ENCODE peak calls at places on chromosomes 4 and X, in four cellular contexts. X is adipocyte, M is hypothalamus, N is Kasumi-1. T is an unnamed sample.

GRCh38 chrX:150773117-150773516 is 79.9 kb downstream of the MTMR1 start:
- DNase-seq in X (no peak), N (no peak), M (no peak), T (no peak)

GRCh38 chrX:101462892-101463291 is 22.4 kb upstream of the ARMCX4 start:
- DNase-seq in X (peak), N (peak), M (no peak), T (no peak)

GRCh38 chrX:45557390-45557789 is 356.7 kb upstream of the DIPK2B start:
- DNase-seq in X (peak), N (no peak), M (no peak), T (no peak)

GRCh38 chr4:156734965-156735895 is 236.4 kb downstream of the PDGFC start:
- DNase-seq in X (peak), M (no peak), N (no peak), T (no peak)

GRCh38 chr4:107380836-107381438 is 339.1 kb downstream of the PAPSS1 start:
- DNase-seq in X (no peak), N (no peak), M (no peak), T (no peak)

GRCh38 chr4:126213996-126214395 is 899.2 kb downstream of the FAT4 start:
- DNase-seq in X (no peak), M (no peak), N (no peak), T (no peak)

GRCh38 chrX:39941332-39941920 is 156.3 kb downstream of the BCOR start:
- DNase-seq in M (no peak), N (no peak), X (no peak), T (no peak)

GRCh38 chrX:110146521-110146920 is 143.6 kb downstream of the TMEM164 start:
- DNase-seq in X (peak), M (no peak), N (peak), T (peak)

GRCh38 chr4:181078236-181078635 is 1165.0 kb upstream of the TENM3 start:
- DNase-seq in N (no peak), X (peak), M (no peak), T (no peak)

GRCh38 chr4:163048447-163048846 is 118.2 kb downstream of the NAF1 start:
- DNase-seq in N (peak), M (no peak), X (peak), T (peak)

GRCh38 chr4:166435449-166435848 is 562.4 kb downstream of the TLL1 start:
- DNase-seq in M (no peak), X (peak), N (no peak), T (no peak)

GRCh38 chr4:60805500-60806313 is 394.4 kb upstream of the ADGRL3 start:
- DNase-seq in M (no peak), X (peak), N (peak), T (no peak)

GRCh38 chr4:93267747-93268146 is 560.8 kb upstream of the ATOH1 start:
- DNase-seq in X (no peak), N (no peak), M (no peak), T (no peak)

GRCh38 chrX:154411981-154412340 is 622 bp downstream of the TAFAZZIN start:
- DNase-seq in N (peak), M (peak), X (peak), T (no peak)

GRCh38 chrX:39814391-39814790 is 283.4 kb downstream of the BCOR start:
- DNase-seq in N (peak), M (peak), X (peak), T (no peak)